ENCODE peak calls at places on chromosomes 13 and 19, in four cellular contexts. G is neural progenitor cell, H is adipocyte, U is transverse colon. A is an unnamed sample.

GRCh38 chr13:51317262-51317661 is 22.2 kb upstream of the SERPINE3 start:
- DNase-seq in U (no peak), G (no peak), H (peak; percentile 4), A (no peak)

GRCh38 chr13:81986308-81986707 is 1645.4 kb upstream of the SPRY2 start:
- DNase-seq in H (no peak), G (no peak), U (no peak), A (no peak)

GRCh38 chr19:51375504-51376221 is 3.2 kb upstream of the NKG7 start:
- DNase-seq in H (no peak), G (no peak), U (no peak), A (no peak)

GRCh38 chr13:50543767-50544166 is 299.7 kb downstream of the DLEU7 start:
- DNase-seq in U (no peak), H (peak; percentile 95), G (peak; percentile 26), A (peak; percentile 77)

GRCh38 chr13:95246292-95247082 is 54.8 kb downstream of the ABCC4 start:
- DNase-seq in H (no peak), U (no peak), G (no peak), A (no peak)

GRCh38 chr19:47035127-47035494 is 13.3 kb downstream of the TMEM160 start:
- DNase-seq in U (no peak), G (peak; percentile 86), H (no peak), A (no peak)

GRCh38 chr19:17669419-17669818 is 18.7 kb downstream of the UNC13A start:
- DNase-seq in G (no peak), U (no peak), H (no peak), A (no peak)

GRCh38 chr13:112345826-112346172 is 30.4 kb upstream of the SPACA7 start:
- DNase-seq in H (no peak), G (no peak), U (no peak), A (no peak)

GRCh38 chr13:27117158-27117557 is 54.5 kb downstream of the USP12 start:
- DNase-seq in H (peak; percentile 75), G (no peak), U (no peak), A (no peak)

GRCh38 chr19:32870154-32870573 is 597 bp upstream of the SLC7A9 start:
- DNase-seq in G (peak; percentile 34), U (no peak), H (no peak), A (no peak)

GRCh38 chr13:30618938-30619289 is 1.2 kb downstream of the USPL1 start:
- DNase-seq in G (no peak), H (no peak), U (no peak), A (no peak)
- H3K4me3 ChIP-seq in G (peak overlapping the region; percentile 72), H (peak overlapping the region; percentile 96), U (peak overlapping the region; percentile 93), A (peak overlapping the region; percentile 93)

DNA sequence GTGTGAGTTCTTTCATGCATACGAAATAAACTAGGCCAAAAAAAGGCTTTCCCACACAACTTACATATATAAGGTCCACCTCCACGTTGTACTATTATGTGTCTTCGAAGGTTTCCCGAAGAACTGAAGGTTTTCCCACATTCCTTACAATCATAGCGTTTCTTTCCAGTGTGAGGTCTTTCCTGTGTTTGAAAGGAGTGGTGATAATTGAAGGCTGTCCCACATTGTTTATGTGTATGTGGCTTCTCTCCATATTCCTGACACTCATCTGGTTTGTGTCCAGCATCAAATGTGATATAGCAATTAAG is 14.6 kb downstream of the ZNF442 start:
- DNase-seq in U (no peak), H (no peak), G (no peak), A (no peak)
- H3K9me3 ChIP-seq in U (peaks cover 59% of the 10 kb centered on the region), H (peaks cover 91% of the 10 kb centered on the region), G (peaks cover 50% of the 10 kb centered on the region), A (peaks cover 84% of the 10 kb centered on the region)

DNA sequence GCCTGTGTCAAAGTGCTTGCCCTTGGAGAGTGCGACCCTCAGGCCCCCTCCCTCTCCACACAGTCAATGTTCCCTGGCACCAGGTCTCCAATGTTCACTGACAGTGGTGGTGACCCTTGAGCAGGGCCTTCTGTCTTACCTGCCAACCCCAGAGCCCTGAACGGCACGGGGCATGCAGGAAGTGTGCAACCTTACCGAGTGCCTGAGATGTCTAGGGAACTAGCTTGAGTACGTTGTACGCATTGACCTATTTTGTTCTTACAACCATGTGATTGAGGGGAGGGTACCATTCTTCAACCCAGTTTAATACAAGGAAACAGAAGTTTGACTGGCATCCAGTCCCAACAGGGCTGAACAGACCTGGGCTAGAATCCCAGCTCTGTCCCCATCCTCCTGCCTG is 13.2 kb downstream of the MAG start:
- DNase-seq in U (no peak), H (no peak), G (no peak), A (no peak)
- H3K27me3 ChIP-seq in U (no peaks in the 10 kb centered on the region), H (peaks cover 33% of the 10 kb centered on the region), G (no peaks in the 10 kb centered on the region), A (no peaks in the 10 kb centered on the region)

GRCh38 chr19:44788971-44789370 is 11.3 kb downstream of the CBLC start:
- DNase-seq in H (no peak), G (no peak), U (no peak), A (no peak)

GRCh38 chr19:44782729-44783128 is 5.0 kb downstream of the CBLC start:
- DNase-seq in H (no peak), U (no peak), G (no peak), A (no peak)

GRCh38 chr19:44785993-44786392 is 8.3 kb downstream of the CBLC start:
- DNase-seq in U (no peak), H (no peak), G (no peak), A (no peak)

GRCh38 chr19:44783545-44783944 is 5.9 kb downstream of the CBLC start:
- DNase-seq in G (no peak), H (no peak), U (no peak), A (no peak)

GRCh38 chr19:44785271-44785670 is 7.6 kb downstream of the CBLC start:
- DNase-seq in U (no peak), G (no peak), H (no peak), A (no peak)
- H3K4me3 ChIP-seq in U (no peak overlapping the region), G (no peak overlapping the region), H (no peak overlapping the region), A (no peak overlapping the region)

DNA sequence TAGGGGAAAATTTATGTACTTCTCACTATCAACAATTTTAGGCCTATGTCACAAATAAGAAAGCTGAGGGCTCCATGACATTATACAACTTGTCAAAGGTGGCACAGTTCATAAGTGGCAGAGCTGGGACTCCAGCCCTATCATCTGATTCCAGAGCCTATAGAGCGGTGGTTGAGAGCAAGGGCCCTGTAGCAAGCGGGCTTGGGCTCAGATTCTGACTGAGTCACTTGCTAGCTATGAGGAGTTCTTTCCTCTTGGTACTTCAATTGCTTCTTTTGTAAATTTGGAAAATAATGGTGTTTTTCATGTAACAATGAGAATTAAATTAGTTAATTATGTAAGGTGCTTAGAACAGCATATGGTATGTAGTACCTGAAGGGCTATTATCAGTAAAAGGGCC is 28.7 kb upstream of the FAM216B start:
- DNase-seq in G (no peak), U (no peak), H (no peak), A (no peak)
- H3K9me3 ChIP-seq in G (no peaks in the 10 kb centered on the region), U (no peaks in the 10 kb centered on the region), H (no peaks in the 10 kb centered on the region), A (no peaks in the 10 kb centered on the region)

GRCh38 chr13:98653471-98653985 is 76.6 kb upstream of the STK24 start:
- DNase-seq in U (peak; percentile 88), H (peak; percentile 90), G (peak; percentile 90), A (peak; percentile 50)
- H3K27me3 ChIP-seq in U (no peaks in the 10 kb centered on the region), H (no peaks in the 10 kb centered on the region), G (no peaks in the 10 kb centered on the region), A (no peaks in the 10 kb centered on the region)